ENCODE peak calls at places on chromosomes 2 and 18, in six cellular contexts. One of them, this sample, is unnamed.

GRCh38 chr2:55874338-55874737 is 49.2 kb downstream of the EFEMP1 start:
- DNase-seq in mucosa of descending colon: no peak
- DNase-seq in BJ: no peak
- DNase-seq in osteocyte: no peak
- DNase-seq in AG04449: no peak
- DNase-seq in neural crest cell: no peak
- DNase-seq in this sample: no peak

GRCh38 chr2:113755690-113756063 is 765 bp downstream of the SLC35F5 start:
- DNase-seq in mucosa of descending colon: peak
- DNase-seq in BJ: no peak
- DNase-seq in osteocyte: no peak
- DNase-seq in AG04449: no peak
- DNase-seq in neural crest cell: no peak
- DNase-seq in this sample: no peak

GRCh38 chr2:188485496-188485895 is 193.8 kb downstream of the GULP1 start:
- DNase-seq in mucosa of descending colon: no peak
- DNase-seq in BJ: no peak
- DNase-seq in osteocyte: no peak
- DNase-seq in AG04449: no peak
- DNase-seq in neural crest cell: no peak
- DNase-seq in this sample: no peak

GRCh38 chr2:215745316-215745715 is 268.0 kb downstream of the MREG start:
- DNase-seq in mucosa of descending colon: no peak
- DNase-seq in BJ: no peak
- DNase-seq in osteocyte: no peak
- DNase-seq in AG04449: no peak
- DNase-seq in neural crest cell: no peak
- DNase-seq in this sample: no peak

GRCh38 chr2:130798472-130799221 is 38.1 kb upstream of the ARHGEF4 start:
- DNase-seq in mucosa of descending colon: no peak
- DNase-seq in BJ: no peak
- DNase-seq in osteocyte: no peak
- DNase-seq in AG04449: no peak
- DNase-seq in neural crest cell: peak
- DNase-seq in this sample: no peak

GRCh38 chr2:157168501-157168900 is 89.0 kb upstream of the GALNT5 start:
- DNase-seq in mucosa of descending colon: no peak
- DNase-seq in BJ: no peak
- DNase-seq in osteocyte: no peak
- DNase-seq in AG04449: no peak
- DNase-seq in neural crest cell: no peak
- DNase-seq in this sample: no peak

GRCh38 chr2:229731916-229732315 is 17.6 kb upstream of the DNER start:
- DNase-seq in mucosa of descending colon: no peak
- DNase-seq in BJ: no peak
- DNase-seq in osteocyte: no peak
- DNase-seq in AG04449: no peak
- DNase-seq in neural crest cell: no peak
- DNase-seq in this sample: no peak

GRCh38 chr2:105287692-105288091 is 41.8 kb downstream of the TGFBRAP1 start:
- DNase-seq in mucosa of descending colon: peak
- DNase-seq in BJ: no peak
- DNase-seq in osteocyte: no peak
- DNase-seq in AG04449: no peak
- DNase-seq in neural crest cell: peak
- DNase-seq in this sample: no peak

GRCh38 chr2:163641986-163642385 is 93.8 kb downstream of the FIGN start:
- DNase-seq in mucosa of descending colon: no peak
- DNase-seq in BJ: no peak
- DNase-seq in osteocyte: no peak
- DNase-seq in AG04449: no peak
- DNase-seq in neural crest cell: no peak
- DNase-seq in this sample: no peak

GRCh38 chr18:13261658-13262357 is 43.2 kb downstream of the LDLRAD4 start:
- DNase-seq in mucosa of descending colon: no peak
- DNase-seq in BJ: no peak
- DNase-seq in osteocyte: peak
- DNase-seq in AG04449: no peak
- DNase-seq in neural crest cell: no peak
- DNase-seq in this sample: no peak

GRCh38 chr18:76475450-76476203 is 19.4 kb downstream of the ZNF516 start:
- DNase-seq in mucosa of descending colon: no peak
- DNase-seq in BJ: no peak
- DNase-seq in osteocyte: no peak
- DNase-seq in AG04449: no peak
- DNase-seq in neural crest cell: no peak
- DNase-seq in this sample: no peak

DNA sequence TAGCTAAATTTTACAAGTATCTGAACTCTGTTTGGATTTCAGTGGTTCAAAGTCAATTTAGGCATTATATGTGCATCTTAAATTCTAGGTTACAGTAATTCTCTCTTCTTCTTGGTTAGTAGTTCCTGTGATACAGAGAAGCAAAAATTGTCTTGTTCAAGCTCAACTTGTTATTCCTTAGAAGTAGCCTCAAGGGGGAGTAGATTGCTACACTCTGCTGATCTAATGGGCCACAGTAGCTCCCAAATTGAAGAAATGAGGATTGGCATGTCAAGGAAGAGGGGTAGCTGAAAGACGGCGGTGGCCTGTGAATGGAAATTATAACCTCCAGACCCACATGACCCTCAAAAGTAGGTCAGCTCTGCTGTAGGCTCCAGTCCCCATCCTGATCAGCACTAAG is 334.7 kb downstream of the HRH4 start:
- DNase-seq in mucosa of descending colon: no peak
- DNase-seq in BJ: no peak
- DNase-seq in osteocyte: no peak
- DNase-seq in AG04449: no peak
- DNase-seq in neural crest cell: no peak
- DNase-seq in this sample: no peak
- TF ChIP-seq CTCF in mucosa of descending colon: no peak
- TF ChIP-seq CTCF in BJ: no peak
- TF ChIP-seq CTCF in osteocyte: no peak
- TF ChIP-seq CTCF in AG04449: no peak
- TF ChIP-seq CTCF in neural crest cell: no peak
- TF ChIP-seq CTCF in this sample: no peak

GRCh38 chr2:233353769-233354499 is at the start of gene DGKD:
- DNase-seq in mucosa of descending colon: peak
- DNase-seq in BJ: no peak
- DNase-seq in osteocyte: no peak
- DNase-seq in AG04449: no peak
- DNase-seq in neural crest cell: peak
- DNase-seq in this sample: no peak
- TF ChIP-seq CTCF in mucosa of descending colon: no peak
- TF ChIP-seq CTCF in BJ: peak
- TF ChIP-seq CTCF in osteocyte: peak
- TF ChIP-seq CTCF in AG04449: peak
- TF ChIP-seq CTCF in neural crest cell: no peak
- TF ChIP-seq CTCF in this sample: peak

GRCh38 chr2:4354678-4355077 is 651.3 kb downstream of the DCDC2C start:
- DNase-seq in mucosa of descending colon: no peak
- DNase-seq in BJ: no peak
- DNase-seq in osteocyte: no peak
- DNase-seq in AG04449: no peak
- DNase-seq in neural crest cell: peak
- DNase-seq in this sample: no peak
- TF ChIP-seq CTCF in mucosa of descending colon: no peak
- TF ChIP-seq CTCF in BJ: no peak
- TF ChIP-seq CTCF in osteocyte: peak
- TF ChIP-seq CTCF in AG04449: no peak
- TF ChIP-seq CTCF in neural crest cell: peak
- TF ChIP-seq CTCF in this sample: no peak

GRCh38 chr2:159015823-159016222 is 47.4 kb downstream of the TANC1 start:
- DNase-seq in mucosa of descending colon: no peak
- DNase-seq in BJ: no peak
- DNase-seq in osteocyte: no peak
- DNase-seq in AG04449: no peak
- DNase-seq in neural crest cell: no peak
- DNase-seq in this sample: no peak

GRCh38 chr2:159013103-159013502 is 44.7 kb downstream of the TANC1 start:
- DNase-seq in mucosa of descending colon: no peak
- DNase-seq in BJ: no peak
- DNase-seq in osteocyte: no peak
- DNase-seq in AG04449: no peak
- DNase-seq in neural crest cell: no peak
- DNase-seq in this sample: no peak

GRCh38 chr2:159012142-159012541 is 43.7 kb downstream of the TANC1 start:
- DNase-seq in mucosa of descending colon: no peak
- DNase-seq in BJ: no peak
- DNase-seq in osteocyte: no peak
- DNase-seq in AG04449: no peak
- DNase-seq in neural crest cell: no peak
- DNase-seq in this sample: no peak

GRCh38 chr2:159010963-159011362 is 42.5 kb downstream of the TANC1 start:
- DNase-seq in mucosa of descending colon: no peak
- DNase-seq in BJ: no peak
- DNase-seq in osteocyte: no peak
- DNase-seq in AG04449: no peak
- DNase-seq in neural crest cell: no peak
- DNase-seq in this sample: no peak

GRCh38 chr2:159015174-159015573 is 46.7 kb downstream of the TANC1 start:
- DNase-seq in mucosa of descending colon: no peak
- DNase-seq in BJ: no peak
- DNase-seq in osteocyte: no peak
- DNase-seq in AG04449: no peak
- DNase-seq in neural crest cell: no peak
- DNase-seq in this sample: no peak
- TF ChIP-seq CTCF in mucosa of descending colon: no peak
- TF ChIP-seq CTCF in BJ: no peak
- TF ChIP-seq CTCF in osteocyte: no peak
- TF ChIP-seq CTCF in AG04449: no peak
- TF ChIP-seq CTCF in neural crest cell: no peak
- TF ChIP-seq CTCF in this sample: no peak